ENCODE peak calls at places on chromosome 22, in four cellular contexts. W is SK-N-SH, P is K562, J is HepG2. S is an unnamed sample. For H3K27me3, the result is how much of the 10 kb centered on the place peaks cover.

GRCh38 chr22:33030923-33031525 is 27.2 kb downstream of the SYN3 start:
- DNase-seq in J (no peak), W (peak), P (no peak), S (no peak)

GRCh38 chr22:38774496-38775166 is 18.8 kb upstream of the SUN2 start:
- DNase-seq in P (no peak), W (no peak), J (no peak), S (no peak)

GRCh38 chr22:49852898-49853894 is at the start of gene ZBED4:
- DNase-seq in P (peak), J (peak), W (peak), S (peak)

GRCh38 chr22:48054596-48054995 is 1292.1 kb downstream of the TBC1D22A start:
- DNase-seq in P (no peak), J (no peak), W (no peak), S (no peak)

GRCh38 chr22:22958621-22959020 is 71.0 kb downstream of the IGLL5 start:
- DNase-seq in J (no peak), W (no peak), P (peak), S (no peak)

GRCh38 chr22:49301398-49302149 is 526.1 kb downstream of the BRD1 start:
- DNase-seq in P (no peak), J (no peak), W (no peak), S (peak)

GRCh38 chr22:39598017-39598965 is 27.7 kb downstream of the CACNA1I start:
- DNase-seq in P (peak), J (no peak), W (no peak), S (peak)

GRCh38 chr22:42396621-42397331 is 35.4 kb downstream of the NFAM1 start:
- DNase-seq in J (no peak), P (no peak), W (no peak), S (no peak)

GRCh38 chr22:23215294-23216204 is 35.2 kb downstream of the BCR start:
- DNase-seq in W (no peak), P (peak), J (no peak), S (peak)

GRCh38 chr22:38262051-38262795 is 10.6 kb downstream of the TMEM184B start:
- DNase-seq in J (peak), W (peak), P (peak), S (peak)

GRCh38 chr22:24185501-24186351 is 4.4 kb downstream of the SUSD2 start:
- DNase-seq in J (no peak), W (peak), P (no peak), S (no peak)

GRCh38 chr22:29311468-29312217 is 3.9 kb downstream of the RASL10A start:
- DNase-seq in P (no peak), W (peak), J (no peak), S (no peak)

GRCh38 chr22:47245286-47245685 is 482.8 kb downstream of the TBC1D22A start:
- DNase-seq in P (no peak), J (no peak), W (no peak), S (no peak)

GRCh38 chr22:46900549-46900948 is 138.1 kb downstream of the TBC1D22A start:
- DNase-seq in J (no peak), W (no peak), P (no peak), S (peak)

GRCh38 chr22:17869285-17870096 is 95.2 kb upstream of the BID start:
- DNase-seq in P (no peak), W (no peak), J (no peak), S (no peak)

GRCh38 chr22:38927033-38927789 is 30.2 kb upstream of the APOBEC3A start:
- DNase-seq in W (peak), J (no peak), P (peak), S (peak)

GRCh38 chr22:47049078-47049609 is 286.7 kb downstream of the TBC1D22A start:
- DNase-seq in P (no peak), J (no peak), W (no peak), S (no peak)

GRCh38 chr22:50526849-50527801 is 1.7 kb upstream of the SCO2 start:
- DNase-seq in W (peak), P (peak), J (peak), S (peak)

GRCh38 chr22:30074147-30074546 is 6.1 kb upstream of the HORMAD2 start:
- DNase-seq in J (no peak), W (no peak), P (no peak), S (no peak)

GRCh38 chr22:48740086-48740730 is 1087.5 kb downstream of the BRD1 start:
- DNase-seq in W (no peak), P (no peak), J (no peak), S (peak)

GRCh38 chr22:45441158-45441557 is 27.7 kb downstream of the RIBC2 start:
- DNase-seq in J (peak), W (peak), P (peak), S (peak)

GRCh38 chr22:41528132-41528766 is 16.0 kb downstream of the POLR3H start:
- DNase-seq in W (no peak), P (no peak), J (no peak), S (no peak)

GRCh38 chr22:44543781-44544181 is 45.7 kb upstream of the RTL6 start:
- DNase-seq in J (no peak), P (no peak), W (no peak), S (no peak)

GRCh38 chr22:40412441-40412840 is 42.0 kb downstream of the SGSM3 start:
- DNase-seq in P (no peak), W (no peak), J (no peak), S (no peak)

GRCh38 chr22:46547179-46547882 is 9.9 kb upstream of the CELSR1 start:
- DNase-seq in W (no peak), P (no peak), J (no peak), S (no peak)

GRCh38 chr22:45042263-45042662 is 32.5 kb upstream of the PHF21B start:
- DNase-seq in J (no peak), P (no peak), W (no peak), S (no peak)

GRCh38 chr22:37198290-37199102 is 10.4 kb upstream of the C1QTNF6 start:
- DNase-seq in W (peak), J (peak), P (peak), S (peak)

GRCh38 chr22:37195921-37196320 is 7.9 kb upstream of the C1QTNF6 start:
- DNase-seq in W (no peak), J (no peak), P (no peak), S (no peak)

GRCh38 chr22:37196539-37197450 is 8.7 kb upstream of the C1QTNF6 start:
- DNase-seq in J (peak), P (no peak), W (peak), S (peak)

GRCh38 chr22:37199103-37199838 is 11.2 kb upstream of the C1QTNF6 start:
- DNase-seq in W (peak), P (peak), J (peak), S (peak)

DNA sequence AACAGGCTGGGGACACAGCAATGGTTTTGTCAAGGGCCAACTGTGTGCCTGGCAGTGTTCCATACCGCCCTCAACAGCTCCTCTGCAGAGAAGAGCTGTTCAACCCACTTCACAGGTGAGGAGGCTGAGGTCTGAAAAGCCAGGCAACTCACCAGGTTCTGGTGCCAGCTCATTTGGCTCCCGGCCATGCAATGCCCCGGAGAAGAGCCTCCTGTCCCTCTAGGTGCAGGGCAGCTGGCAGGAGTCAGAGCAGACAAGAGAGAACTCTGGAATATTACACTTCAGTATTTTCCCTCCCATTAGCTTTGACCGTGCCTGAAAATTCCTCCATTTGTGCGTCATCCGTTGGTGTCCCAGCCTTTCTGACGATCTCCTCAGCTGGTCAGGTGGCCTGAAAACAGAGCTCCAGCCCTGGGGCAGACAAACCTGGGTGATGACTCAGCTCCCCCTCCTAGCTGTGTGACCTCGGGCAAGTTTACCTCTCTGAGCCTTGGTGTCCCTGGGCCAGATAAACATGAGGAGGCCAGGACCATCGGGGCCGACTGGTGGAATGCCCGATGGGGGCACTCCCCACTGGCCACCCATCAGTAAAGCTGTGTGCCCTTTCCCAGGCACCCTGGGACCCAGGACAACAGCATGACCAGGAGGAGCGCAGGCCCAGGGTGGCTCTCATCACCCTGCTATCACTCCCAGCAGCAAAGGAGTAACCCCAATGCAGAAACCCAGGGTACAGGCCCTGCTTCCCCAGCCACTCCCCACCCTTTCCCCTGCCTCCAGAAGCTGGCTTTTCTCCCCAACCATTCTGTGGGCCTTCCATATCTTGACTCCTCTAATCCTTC is 9.6 kb upstream of the C1QTNF6 start:
- DNase-seq in W (no peak), J (peak), P (no peak), S (peak)
- H3K4me3 ChIP-seq in W (peak), J (peak), P (peak), S (peak)

DNA sequence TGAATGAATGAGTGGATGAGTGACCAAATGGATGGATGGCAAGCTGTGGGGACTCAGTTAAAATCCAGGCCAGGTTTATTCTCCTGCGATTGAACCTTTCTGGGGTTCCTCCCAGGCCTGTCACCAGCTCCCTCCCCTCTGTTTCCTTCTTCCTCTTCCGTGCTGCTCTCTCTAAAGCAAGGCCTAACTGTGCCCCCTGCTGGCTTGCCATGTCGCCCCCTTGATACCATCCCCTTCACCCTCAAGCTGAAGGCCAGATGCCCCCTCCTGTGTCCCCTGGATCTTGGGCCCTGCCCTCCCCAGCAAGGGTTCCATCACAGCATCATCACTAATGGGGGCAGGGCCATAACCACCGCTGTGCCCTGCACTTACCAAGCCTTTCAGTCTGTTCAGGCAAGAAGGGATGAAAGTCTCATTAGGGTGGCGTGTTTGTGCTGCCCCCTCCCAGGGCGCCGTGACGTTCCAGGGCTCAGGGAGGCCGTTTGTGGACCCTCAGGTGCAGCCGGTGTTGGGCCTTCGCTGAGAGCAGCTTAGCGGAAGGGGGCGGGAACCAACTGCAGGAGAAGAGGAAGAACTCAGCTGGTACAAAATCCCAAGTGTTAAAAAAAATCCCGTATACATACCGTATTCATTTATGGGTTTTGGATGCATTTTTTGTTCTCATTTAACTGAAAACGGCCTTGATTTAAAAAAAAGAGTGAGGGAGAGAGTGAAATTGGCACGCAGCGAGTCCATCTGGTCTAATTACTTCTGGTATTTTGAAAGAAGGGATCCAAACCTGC is 69.9 kb downstream of the MPPED1 start:
- DNase-seq in J (peak), P (no peak), W (no peak), S (peak)
- H3K27me3 ChIP-seq in J (under half), P (under half), W (under half), S (under half)

DNA sequence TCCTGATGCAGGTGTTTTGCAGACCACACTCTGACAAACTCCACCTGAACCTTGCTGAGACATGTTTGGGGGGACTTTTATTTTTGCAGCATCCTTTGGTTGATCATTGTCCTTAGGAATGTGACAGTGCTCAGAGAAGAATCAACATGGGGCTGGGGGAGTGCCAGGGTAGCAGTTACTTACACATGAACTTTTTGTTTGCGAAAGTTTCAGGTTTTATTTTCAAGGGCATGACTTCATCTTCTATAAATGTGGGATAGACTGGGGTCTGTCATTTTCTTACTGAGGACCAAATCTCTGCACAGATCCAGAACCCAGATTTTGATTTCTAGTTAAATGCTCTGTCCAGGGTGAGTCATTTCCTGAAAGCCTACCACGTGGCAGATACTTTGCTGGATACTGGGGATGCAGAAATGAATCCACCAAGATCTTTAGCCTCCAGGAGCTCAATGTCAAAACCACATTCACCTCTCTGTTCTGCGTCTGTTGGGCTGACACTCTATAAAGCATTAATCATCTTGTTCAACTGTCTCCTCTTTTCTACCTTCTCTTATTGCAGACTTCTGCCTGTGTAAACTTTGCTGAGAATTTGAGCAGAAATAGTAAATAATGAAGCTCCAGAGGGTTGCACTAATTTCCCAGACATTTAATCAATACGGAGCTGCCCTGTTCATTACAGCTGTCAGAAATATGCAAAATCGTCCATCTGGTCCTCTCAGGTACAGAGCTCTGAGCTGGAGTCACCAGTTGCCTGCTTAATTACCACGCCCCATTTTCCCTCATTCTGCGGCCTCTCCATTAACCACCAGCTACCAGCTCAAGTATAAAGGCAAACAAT is 387.9 kb downstream of the MIAT start:
- DNase-seq in P (no peak), W (no peak), J (no peak), S (no peak)
- TF ChIP-seq EP300 in P (no peak), W (no peak), J (no peak), S (no peak)

GRCh38 chr22:31107206-31108118 is at the start of gene SELENOM:
- DNase-seq in W (peak), J (peak), P (peak), S (peak)

GRCh38 chr22:31106651-31107205 is 640 bp downstream of the SELENOM start:
- DNase-seq in J (no peak), P (no peak), W (no peak), S (no peak)

GRCh38 chr22:31104869-31105268 is 2.5 kb downstream of the SELENOM start:
- DNase-seq in J (no peak), P (no peak), W (no peak), S (no peak)

GRCh38 chr22:31105282-31105929 is 2.0 kb downstream of the SELENOM start:
- DNase-seq in P (no peak), W (no peak), J (no peak), S (no peak)

DNA sequence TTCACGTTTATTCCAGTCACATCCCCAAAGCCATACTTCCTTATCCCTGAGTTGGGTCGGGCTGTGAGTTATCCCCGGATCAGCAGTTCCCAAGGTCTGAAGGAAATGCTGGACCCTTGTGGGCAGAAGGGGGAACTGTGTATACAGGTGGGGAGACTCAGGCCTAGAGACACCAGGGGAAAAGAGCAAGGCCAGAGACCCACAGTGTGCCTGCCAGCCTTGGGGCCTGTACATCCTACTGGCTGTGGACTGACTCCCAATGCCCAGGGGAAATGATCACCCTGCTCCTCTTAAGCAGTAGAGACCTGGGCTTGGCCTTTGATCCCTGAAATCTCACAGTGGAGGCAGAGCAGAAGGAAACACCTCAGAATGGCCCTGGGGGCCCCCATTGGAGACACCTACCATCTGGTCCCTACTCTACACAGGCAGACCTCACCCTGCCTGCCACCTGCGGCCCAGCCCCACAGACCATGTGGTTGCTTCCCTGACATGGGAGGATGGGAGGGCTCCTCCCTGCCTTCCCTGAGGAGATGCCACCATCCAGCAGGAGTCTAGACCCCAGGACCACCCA is 1.3 kb downstream of the SELENOM start:
- DNase-seq in W (no peak), J (no peak), P (no peak), S (no peak)
- H3K4me3 ChIP-seq in W (peak), J (no peak), P (no peak), S (peak)

DNA sequence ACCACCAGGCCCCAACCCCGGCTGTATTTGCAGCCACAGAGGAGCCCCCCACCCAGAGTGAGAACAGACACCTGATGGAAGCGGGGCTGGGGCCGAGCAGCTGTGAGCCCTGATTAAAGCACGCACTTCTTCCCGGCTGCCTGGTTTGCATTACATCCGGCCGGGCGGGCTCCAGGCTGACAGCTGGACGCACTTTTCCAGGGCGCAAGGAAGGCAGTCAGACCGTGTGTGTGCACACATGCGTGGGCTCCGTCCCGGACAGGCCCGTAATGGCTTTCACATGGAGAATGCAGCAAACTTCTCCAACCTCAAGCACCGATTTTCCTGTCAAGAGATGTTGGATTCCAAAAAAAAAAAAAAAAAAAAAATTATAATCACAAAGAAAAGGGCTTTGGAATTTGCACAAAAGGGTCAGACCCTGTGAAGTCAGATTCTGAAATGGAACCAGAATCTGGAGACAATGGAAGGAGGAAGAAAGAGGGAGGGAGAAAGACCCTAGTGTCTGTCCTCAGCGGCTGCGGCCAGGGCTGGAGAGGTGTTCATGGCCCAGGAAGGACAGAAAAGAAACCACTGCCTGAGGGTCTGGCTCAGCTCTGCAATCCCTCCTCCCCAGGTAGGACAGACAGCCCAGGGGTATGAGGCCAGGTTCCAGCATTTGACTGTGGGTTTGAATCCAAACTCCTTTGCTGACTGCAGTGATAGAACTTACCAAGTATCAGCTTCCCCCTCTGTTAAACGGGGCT is 365.5 kb downstream of the MN1 start:
- DNase-seq in P (no peak), J (no peak), W (peak), S (no peak)
- H3K27me3 ChIP-seq in P (under half), J (under half), W (under half), S (under half)

GRCh38 chr22:31926969-31927368 is 17.4 kb upstream of the YWHAH start:
- DNase-seq in W (peak), J (no peak), P (peak), S (no peak)
- TF ChIP-seq EP300 in W (peak), J (no peak), P (no peak), S (no peak)

GRCh38 chr22:27788889-27789288 is 12.7 kb downstream of the MN1 start:
- DNase-seq in P (no peak), W (no peak), J (no peak), S (no peak)

GRCh38 chr22:27794244-27794643 is 7.3 kb downstream of the MN1 start:
- DNase-seq in W (no peak), J (no peak), P (no peak), S (no peak)

GRCh38 chr22:27792452-27793165 is 8.9 kb downstream of the MN1 start:
- DNase-seq in P (no peak), J (no peak), W (no peak), S (no peak)

GRCh38 chr22:27791494-27792241 is 9.9 kb downstream of the MN1 start:
- DNase-seq in W (no peak), P (no peak), J (no peak), S (no peak)

GRCh38 chr22:27790396-27791216 is 10.9 kb downstream of the MN1 start:
- DNase-seq in P (no peak), W (no peak), J (no peak), S (no peak)
- H3K4me3 ChIP-seq in P (no peak), W (no peak), J (no peak), S (no peak)

GRCh38 chr22:19764050-19764593 is 3.5 kb downstream of the TBX1 start:
- DNase-seq in J (no peak), P (no peak), W (no peak), S (no peak)
- H3K27me3 ChIP-seq in J (half or more), P (under half), W (under half), S (half or more)

S was measured in stomach.